ENCODE peak calls at places on chromosomes 7 and 10, in seven cellular contexts. B, I, U, J, H, N and F are unnamed samples.

GRCh38 chr10:31345886-31346285 is 26.9 kb downstream of the ZEB1 start:
- DNase-seq in B (no peak), I (no peak), U (no peak), N (no peak), H (no peak), J (no peak), F (no peak)

GRCh38 chr10:92880233-92880861 is 32.0 kb downstream of the EXOC6 start:
- DNase-seq in U (peak; percentile 37), H (no peak), J (no peak), B (peak; percentile 37), I (peak; percentile 54), N (no peak), F (no peak)

GRCh38 chr7:126589068-126589684 is 663.6 kb downstream of the GRM8 start:
- DNase-seq in I (no peak), B (no peak), H (no peak), U (no peak), J (no peak), N (no peak), F (no peak)

GRCh38 chr7:70506463-70506862 is 625.5 kb upstream of the GALNT17 start:
- DNase-seq in B (peak; percentile 82), U (no peak), H (peak; percentile 17), I (peak; percentile 35), J (no peak), N (no peak), F (no peak)

GRCh38 chr7:44565097-44565794 is 8.5 kb downstream of the DDX56 start:
- DNase-seq in H (peak; percentile 36), J (peak; percentile 59), I (peak; percentile 44), N (no peak), B (peak; percentile 80), U (no peak), F (peak; percentile 54)

GRCh38 chr10:44973323-44974081 is 5.1 kb downstream of the DEPP1 start:
- DNase-seq in B (no peak), U (no peak), N (no peak), J (no peak), I (no peak), H (no peak), F (no peak)

GRCh38 chr7:44796034-44796503 is 412 bp upstream of the PPIA start:
- DNase-seq in B (no peak), U (peak; percentile 16), J (no peak), I (peak; percentile 53), H (peak; percentile 23), N (no peak), F (peak; percentile 60)

GRCh38 chr7:5350600-5351385 is 68.0 kb downstream of the SLC29A4 start:
- DNase-seq in I (no peak), B (no peak), H (no peak), N (no peak), J (no peak), U (no peak), F (no peak)

GRCh38 chr7:85220651-85221050 is 33.8 kb upstream of the SEMA3D start:
- DNase-seq in N (no peak), B (no peak), U (no peak), I (no peak), J (no peak), H (no peak), F (no peak)

GRCh38 chr7:5426226-5426475 is 2.5 kb upstream of the TNRC18 start:
- DNase-seq in H (no peak), N (no peak), U (no peak), J (no peak), I (no peak), B (no peak), F (no peak)

GRCh38 chr10:6647811-6648526 is 67.9 kb upstream of the PRKCQ start:
- DNase-seq in J (peak; percentile 74), H (peak; percentile 58), B (peak; percentile 75), I (peak; percentile 36), U (peak; percentile 22), N (no peak), F (peak; percentile 16)

GRCh38 chr7:91784469-91784868 is 96.0 kb downstream of the MTERF1 start:
- DNase-seq in J (peak; percentile 15), N (no peak), I (no peak), H (no peak), B (peak; percentile 32), U (peak; percentile 34), F (peak; percentile 40)

DNA sequence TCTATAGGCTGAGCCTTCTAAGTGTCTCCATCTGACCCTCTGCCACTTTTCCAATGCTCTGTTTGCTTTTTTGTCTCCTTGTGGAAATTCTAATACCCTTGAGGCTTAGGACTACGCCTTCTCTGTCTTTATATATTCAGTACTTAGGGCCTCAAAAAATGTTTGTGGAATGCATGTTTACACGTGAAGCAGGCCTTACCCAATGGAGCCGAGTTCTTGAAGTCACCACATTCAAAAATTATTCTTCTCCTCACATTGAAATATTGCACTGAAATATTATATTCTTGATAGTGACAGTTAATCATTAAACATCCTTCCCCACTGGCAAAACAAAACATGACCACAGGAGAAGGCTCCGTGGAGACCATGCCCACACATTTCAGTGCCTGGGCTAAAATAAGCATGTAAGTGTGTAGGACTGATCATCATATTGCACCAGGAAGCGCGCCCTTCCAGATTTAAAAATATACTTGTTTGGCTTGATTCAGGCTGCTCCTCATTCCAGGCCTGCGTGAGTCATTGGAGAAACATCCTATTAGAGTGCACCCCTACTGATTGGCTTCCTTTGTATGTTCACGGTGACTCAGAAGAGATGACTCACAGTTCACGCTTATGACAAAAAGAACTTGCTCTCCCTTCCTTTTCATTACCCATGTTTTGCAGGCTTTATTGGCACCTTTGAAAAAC is 307.4 kb upstream of the AOAH start:
- DNase-seq in J (peak; percentile 35), N (no peak), I (peak; percentile 97), H (peak; percentile 54), U (peak; percentile 99), B (no peak), F (peak; percentile 71)
- TF ChIP-seq JUND in J (peak; percentile 96), N (no peak), I (peak; percentile 98), H (peak; percentile 98), U (peak; percentile 100), B (peak; percentile 100), F (peak; percentile 99)

GRCh38 chr7:140121321-140121720 is 55.5 kb downstream of the KDM7A start:
- DNase-seq in H (no peak), U (no peak), J (no peak), I (no peak), B (no peak), N (no peak), F (no peak)
- TF ChIP-seq JUND in H (no peak), U (no peak), J (no peak), I (no peak), B (no peak), N (no peak), F (no peak)

DNA sequence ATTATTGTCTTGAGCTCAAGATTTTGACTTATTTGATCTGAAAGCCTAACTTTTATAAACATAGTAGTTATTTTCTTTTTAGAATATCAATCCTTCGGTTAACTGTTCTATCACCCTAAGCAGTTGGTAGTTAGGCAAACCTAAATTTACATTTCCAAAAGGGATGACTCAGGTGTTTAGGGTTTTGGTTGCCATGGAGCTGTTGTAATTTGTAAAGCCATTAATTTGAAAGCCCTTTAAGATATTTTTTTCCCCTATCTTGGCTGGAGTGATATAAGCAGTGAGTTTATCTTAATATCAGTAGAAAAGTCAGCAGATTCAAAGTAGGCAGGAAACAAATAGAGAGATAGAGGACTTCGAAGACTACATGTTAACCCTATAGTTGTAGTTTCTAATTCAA is 1472.6 kb upstream of the CELF2 start:
- DNase-seq in H (no peak), B (no peak), N (no peak), I (no peak), U (no peak), J (no peak), F (no peak)
- TF ChIP-seq JUND in H (peak; percentile 89), B (no peak), N (no peak), I (no peak), U (no peak), J (no peak), F (no peak)

DNA sequence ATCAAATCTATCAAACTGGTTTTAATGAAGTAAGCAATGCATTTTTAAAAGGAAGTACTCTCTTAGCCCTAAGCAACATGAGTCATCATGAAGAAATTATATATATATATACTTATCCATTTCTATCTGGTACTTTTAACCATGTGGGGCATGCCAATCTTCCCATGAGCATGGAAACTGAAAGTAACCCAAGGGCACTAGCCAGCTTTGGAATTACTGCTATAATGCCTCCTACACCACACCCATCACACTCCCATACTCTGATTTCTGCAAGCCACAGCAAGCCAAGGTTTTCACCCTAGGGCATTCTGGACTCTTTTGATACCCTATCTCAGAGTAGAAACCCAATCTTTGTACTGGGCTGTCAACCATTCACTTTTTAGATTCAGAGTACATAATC is 204.6 kb downstream of the IMMP2L start:
- DNase-seq in B (no peak), J (no peak), N (no peak), I (no peak), U (no peak), H (no peak), F (peak; percentile 7)
- TF ChIP-seq JUND in B (peak; percentile 16), J (no peak), N (no peak), I (no peak), U (no peak), H (no peak), F (no peak)

GRCh38 chr10:110571093-110571743 is 3.7 kb downstream of the SMC3 start:
- DNase-seq in B (no peak), J (no peak), H (no peak), I (no peak), U (no peak), N (no peak), F (no peak)
- TF ChIP-seq JUND in B (no peak), J (no peak), H (no peak), I (no peak), U (no peak), N (no peak), F (no peak)